ENCODE peak calls at places on chromosomes 3 and 15, in five cellular contexts. K, I, O, C and D are unnamed samples.

GRCh38 chr3:45582407-45582806 is 12.1 kb upstream of the LIMD1 start:
- DNase-seq in O (no peak), I (peak; percentile 73), K (no peak), C (no peak), D (no peak)

GRCh38 chr15:95857758-95858157 is 472.7 kb upstream of the NR2F2 start:
- DNase-seq in O (no peak), I (no peak), C (no peak), K (no peak), D (no peak)

GRCh38 chr15:89984421-89985010 is 16.6 kb upstream of the ZNF710 start:
- DNase-seq in O (no peak), C (no peak), I (no peak), K (no peak), D (no peak)

GRCh38 chr15:69175536-69175935 is 15.1 kb downstream of the GLCE start:
- DNase-seq in C (no peak), O (no peak), I (no peak), K (no peak), D (no peak)

GRCh38 chr3:160739079-160739478 is 17.0 kb upstream of the PPM1L start:
- DNase-seq in C (no peak), I (no peak), O (no peak), K (no peak), D (no peak)

GRCh38 chr3:82633319-82633718 is 871.9 kb upstream of the GBE1 start:
- DNase-seq in O (no peak), I (no peak), K (no peak), C (no peak), D (no peak)

GRCh38 chr3:170278632-170279031 is 56.4 kb downstream of the PRKCI start:
- DNase-seq in C (no peak), K (no peak), I (no peak), O (no peak), D (no peak)

GRCh38 chr3:33388374-33389100 is 51.7 kb downstream of the UBP1 start:
- DNase-seq in C (no peak), O (no peak), K (no peak), I (no peak), D (no peak)

GRCh38 chr3:98755601-98756000 is 7.5 kb upstream of the ST3GAL6 start:
- DNase-seq in K (no peak), I (no peak), O (no peak), C (no peak), D (no peak)

GRCh38 chr15:70018646-70019600 is 78.8 kb downstream of the TLE3 start:
- DNase-seq in I (no peak), O (no peak), C (no peak), K (no peak), D (no peak)

GRCh38 chr3:167895684-167896083 is 160.2 kb downstream of the SERPINI1 start:
- DNase-seq in I (no peak), K (no peak), O (no peak), C (no peak), D (no peak)

GRCh38 chr3:150410311-150411105 is 2.4 kb downstream of the TSC22D2 start:
- DNase-seq in K (peak; percentile 25), O (no peak), I (no peak), C (no peak), D (no peak)

GRCh38 chr3:194532591-194532990 is 45.8 kb upstream of the ATP13A3 start:
- DNase-seq in K (no peak), I (peak; percentile 60), C (no peak), O (no peak), D (no peak)